ENCODE peak calls at places on chromosome 3, in four cellular contexts. F, H, T and V are unnamed samples.

GRCh38 chr3:156396851-156397250 is 158.1 kb downstream of the SSR3 start:
- DNase-seq in F (no peak), H (no peak), T (no peak), V (no peak)

GRCh38 chr3:194323785-194324735 is 27.1 kb downstream of the CPN2 start:
- DNase-seq in F (peak; percentile 59), H (no peak), T (peak; percentile 83), V (peak; percentile 75)

GRCh38 chr3:132568427-132568826 is 28.6 kb upstream of the ACKR4 start:
- DNase-seq in T (no peak), H (no peak), F (no peak), V (no peak)

GRCh38 chr3:23992051-23992628 is 47.1 kb downstream of the NR1D2 start:
- DNase-seq in H (no peak), F (no peak), T (peak; percentile 55), V (no peak)

GRCh38 chr3:35936571-35936970 is 297.2 kb downstream of the ARPP21 start:
- DNase-seq in H (no peak), T (no peak), F (no peak), V (no peak)

GRCh38 chr3:42198709-42199108 is 67.3 kb downstream of the CCK start:
- DNase-seq in H (no peak), T (no peak), F (no peak), V (no peak)

GRCh38 chr3:70620367-70620766 is 307.9 kb upstream of the MDFIC2 start:
- DNase-seq in H (no peak), T (no peak), F (no peak), V (no peak)

GRCh38 chr3:189170559-189170958 is 1.2 kb upstream of the TPRG1 start:
- DNase-seq in H (no peak), F (no peak), T (no peak), V (no peak)

GRCh38 chr3:136932518-136932917 is 25.3 kb upstream of the IL20RB start:
- DNase-seq in T (no peak), H (no peak), F (no peak), V (no peak)

GRCh38 chr3:13305623-13306022 is 114.5 kb downstream of the NUP210 start:
- DNase-seq in T (no peak), F (no peak), H (no peak), V (no peak)

GRCh38 chr3:182983811-182984210 is 3.5 kb upstream of the DCUN1D1 start:
- DNase-seq in H (no peak), F (no peak), T (no peak), V (no peak)

GRCh38 chr3:152942366-152942765 is 107.4 kb downstream of the P2RY1 start:
- DNase-seq in T (no peak), H (no peak), F (no peak), V (no peak)

GRCh38 chr3:29137601-29138000 is 143.3 kb upstream of the RBMS3 start:
- DNase-seq in H (no peak), T (no peak), F (no peak), V (no peak)

GRCh38 chr3:160941885-160942494 is 163.2 kb downstream of the B3GALNT1 start:
- DNase-seq in F (peak; percentile 61), H (peak; percentile 41), T (peak; percentile 44), V (peak; percentile 28)

GRCh38 chr3:124619887-124620599 is 110.2 kb upstream of the UMPS start:
- DNase-seq in F (peak; percentile 77), T (no peak), H (no peak), V (no peak)

DNA sequence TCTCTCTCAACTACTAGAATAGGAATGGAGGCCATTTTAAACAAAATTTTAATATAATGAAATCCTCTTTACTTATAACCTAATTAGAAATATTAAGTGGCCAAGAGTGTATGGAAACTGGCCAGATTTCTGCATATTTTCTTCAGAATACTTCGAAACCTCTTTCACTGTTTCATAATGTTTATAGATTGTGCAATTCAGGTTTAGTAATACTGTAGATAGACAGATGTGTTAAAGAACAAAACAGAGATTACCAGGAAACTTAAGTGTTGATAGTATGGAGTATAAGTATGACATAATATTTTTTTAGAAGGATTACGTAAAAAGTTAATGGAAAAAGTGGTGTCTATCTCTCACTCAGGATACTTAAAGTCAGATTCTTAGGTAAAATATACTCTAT is 4.7 kb downstream of the ABHD5 start:
- DNase-seq in F (no peak), T (no peak), H (no peak), V (no peak)
- TF ChIP-seq MXI1 in F (no peak), T (no peak), H (no peak), V (no peak)

GRCh38 chr3:146387566-146387965 is 81.8 kb downstream of the PLSCR2 start:
- DNase-seq in T (no peak), H (no peak), F (no peak), V (no peak)
- TF ChIP-seq EP300 in T (no peak), H (no peak), F (no peak), V (no peak)

DNA sequence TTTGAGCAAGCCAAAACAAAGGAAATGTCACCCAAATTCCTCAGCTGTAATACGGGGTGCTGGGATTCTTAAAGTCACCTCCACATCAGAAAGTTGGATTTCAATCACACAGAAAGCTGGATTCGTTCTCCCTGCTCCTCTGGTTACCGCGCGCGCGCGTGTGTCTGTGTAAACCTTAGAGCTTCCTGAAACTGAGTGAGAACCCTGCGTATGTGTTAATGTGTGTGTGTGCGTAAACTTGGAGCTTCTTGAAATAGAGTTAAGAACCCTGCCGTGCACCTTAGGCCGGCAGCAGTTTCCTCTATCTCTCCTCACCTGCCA is 579 bp downstream of the LZTFL1 start:
- DNase-seq in H (no peak), T (no peak), F (peak; percentile 3), V (no peak)
- TF ChIP-seq MXI1 in H (no peak), T (no peak), F (no peak), V (no peak)

GRCh38 chr3:164577667-164578066 is 500.6 kb downstream of the SI start:
- DNase-seq in F (no peak), T (no peak), H (no peak), V (no peak)
- TF ChIP-seq EP300 in F (no peak), T (no peak), H (no peak), V (no peak)

GRCh38 chr3:185065059-185065458 is 87.8 kb downstream of the C3orf70 start:
- DNase-seq in T (no peak), H (no peak), F (no peak), V (no peak)
- TF ChIP-seq MXI1 in T (no peak), H (no peak), F (no peak), V (no peak)

DNA sequence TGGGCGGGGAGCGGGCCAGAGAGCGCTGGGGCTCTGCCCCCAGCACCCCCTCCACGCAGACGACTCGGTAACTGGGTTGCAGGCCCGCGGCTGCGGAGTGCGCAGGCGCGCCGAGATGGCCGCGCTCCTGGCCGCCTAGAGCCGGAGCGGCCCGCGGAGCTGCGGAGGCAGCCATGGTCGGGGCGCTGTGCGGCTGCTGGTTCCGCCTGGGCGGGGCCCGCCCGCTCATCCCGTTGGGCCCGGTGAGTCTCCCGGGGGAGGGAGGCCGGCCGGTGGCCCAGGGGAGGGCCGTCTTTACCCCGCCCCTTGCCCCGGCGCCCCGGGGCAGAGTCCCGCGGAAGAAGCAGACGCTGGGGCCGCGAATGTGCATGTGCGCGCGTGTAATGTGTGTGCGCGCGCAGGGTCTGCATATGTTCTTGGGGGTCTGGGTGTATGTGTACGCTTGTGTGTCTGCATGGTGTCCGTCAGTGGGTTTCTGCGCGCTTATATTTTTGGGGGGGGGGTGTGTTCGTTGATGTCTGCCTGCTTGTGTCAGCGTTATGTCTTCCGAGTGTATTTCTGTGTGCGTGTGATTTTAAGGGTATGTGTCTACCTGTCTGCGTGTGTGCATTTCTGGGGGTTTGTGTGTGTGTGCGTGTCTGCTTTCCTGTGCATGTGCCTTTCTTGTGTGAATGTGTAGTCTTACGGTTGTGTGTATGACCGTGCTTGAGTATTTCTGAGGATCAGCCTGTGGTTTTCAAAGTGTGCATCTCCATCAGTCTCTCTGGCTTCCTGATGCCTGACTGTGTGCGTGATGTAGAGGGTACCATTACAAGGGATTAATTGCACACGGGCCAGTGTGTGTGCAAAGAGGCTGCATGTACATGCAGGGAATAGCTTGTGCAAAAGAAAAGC is at the start of gene ABHD14A:
- DNase-seq in H (no peak), F (peak; percentile 37), T (peak; percentile 92), V (peak; percentile 79)
- TF ChIP-seq EP300 in H (no peak), F (no peak), T (no peak), V (peak; percentile 3)

DNA sequence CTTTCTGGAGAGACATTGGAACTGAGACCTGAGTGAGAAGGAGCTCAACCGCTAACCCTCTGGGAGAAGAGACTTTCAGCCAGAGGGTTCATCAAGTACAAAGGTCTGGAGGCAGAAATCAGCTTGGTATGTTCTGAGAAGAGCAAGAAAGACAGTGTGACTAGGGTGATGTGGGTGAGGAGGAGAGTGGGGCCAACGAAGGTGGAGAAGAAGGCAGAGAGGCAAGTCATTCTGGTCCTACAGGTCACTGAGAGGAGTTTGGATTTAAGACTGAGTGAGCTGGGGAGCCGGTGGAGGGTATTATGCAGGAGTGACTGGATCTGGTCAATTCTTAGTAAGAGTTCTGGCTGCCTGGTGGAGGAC is 12.2 kb downstream of the XIRP1 start:
- DNase-seq in T (no peak), H (no peak), F (no peak), V (no peak)
- TF ChIP-seq MXI1 in T (no peak), H (no peak), F (no peak), V (no peak)

DNA sequence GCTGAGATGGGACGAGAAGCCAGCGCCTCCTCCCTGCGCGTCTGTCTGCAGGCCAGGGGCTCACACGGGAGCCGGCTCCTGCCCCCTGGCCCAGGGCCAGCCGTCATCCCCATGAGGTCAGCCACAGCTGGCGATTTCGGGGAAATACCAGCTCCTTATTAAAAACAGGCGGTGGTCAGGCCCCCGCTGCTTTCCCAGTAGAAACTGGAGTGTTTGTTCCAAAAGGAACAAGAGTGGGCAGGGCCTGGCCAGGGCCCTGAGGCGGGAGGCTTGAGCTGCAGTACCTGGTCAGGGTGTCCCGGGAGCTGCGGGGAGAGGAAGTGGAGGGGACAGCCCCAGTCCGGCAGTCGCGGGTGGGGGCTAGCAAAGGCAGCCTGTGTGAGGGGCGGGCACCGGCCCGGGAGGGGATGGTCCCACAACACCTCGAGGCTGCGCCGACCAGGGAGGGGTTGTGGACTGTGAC is 17.8 kb downstream of the MYL3 start:
- DNase-seq in T (peak; percentile 90), H (no peak), F (no peak), V (peak; percentile 40)
- TF ChIP-seq EP300 in T (no peak), H (no peak), F (no peak), V (no peak)

GRCh38 chr3:56314842-56315241 is 153.4 kb downstream of the ERC2 start:
- DNase-seq in T (no peak), F (no peak), H (no peak), V (no peak)
- TF ChIP-seq MXI1 in T (no peak), F (no peak), H (no peak), V (no peak)